ENCODE peak calls at places on chromosome 13, in seven cellular contexts. Z is tibial nerve; K is stomach; N is NCI-H146; Y is iris pigment epithelial cell; V is midbrain; L is activated CD8-positive, alpha-beta memory T cell treated with anti-CD3 and anti-CD28 coated beads for 48 hours. S is an unnamed sample.
A peak's percentile ranks its signal among the peaks of the same experiment; 100 is the strongest.

GRCh38 chr13:31982540-31982939 is 49.0 kb upstream of the FRY start:
- DNase-seq in Z (peak; percentile 41), K (peak; percentile 87), N (peak; percentile 35), Y (peak; percentile 99), V (peak; percentile 5), L (no peak), S (peak; percentile 42)

GRCh38 chr13:109809216-109809890 is 23.0 kb upstream of the IRS2 start:
- DNase-seq in Z (no peak), K (no peak), N (peak; percentile 56), Y (no peak), V (no peak), L (no peak), S (no peak)

GRCh38 chr13:38990693-38991092 is at the start of gene STOML3:
- DNase-seq in Z (no peak), K (no peak), N (no peak), Y (peak; percentile 5), V (no peak), L (no peak), S (no peak)

GRCh38 chr13:101231751-101232428 is 184.4 kb downstream of the NALCN start:
- DNase-seq in Z (no peak), K (no peak), N (no peak), Y (peak; percentile 71), V (no peak), L (no peak), S (no peak)

GRCh38 chr13:34935841-34936240 is 6.2 kb upstream of the NBEA start:
- DNase-seq in Z (no peak), K (no peak), N (no peak), Y (no peak), V (no peak), L (no peak), S (no peak)

GRCh38 chr13:45674908-45675307 is 27.2 kb upstream of the CBY2 start:
- DNase-seq in Z (no peak), K (no peak), N (no peak), Y (peak; percentile 50), V (no peak), L (no peak), S (peak; percentile 34)

GRCh38 chr13:93118081-93118615 is 108.5 kb upstream of the GPC6 start:
- DNase-seq in Z (no peak), K (no peak), N (no peak), Y (no peak), V (no peak), L (no peak), S (no peak)

GRCh38 chr13:43242040-43242439 is 218.7 kb downstream of the DNAJC15 start:
- DNase-seq in Z (no peak), K (no peak), N (no peak), Y (no peak), V (no peak), L (no peak), S (no peak)

GRCh38 chr13:100517135-100517534 is 71.5 kb downstream of the GGACT start:
- DNase-seq in Z (no peak), K (peak; percentile 50), N (no peak), Y (no peak), V (no peak), L (no peak), S (no peak)